ENCODE peak calls at places on chromosomes 2 and 18, in seven cellular contexts. One of them, this sample, is unnamed.

GRCh38 chr2:144333144-144333555 is 186.8 kb downstream of the ZEB2 start:
- DNase-seq in IMR-90: no peak
- DNase-seq in uterus: no peak
- DNase-seq in adrenal gland: no peak
- DNase-seq in prostate gland: no peak
- DNase-seq in suprapubic skin: no peak
- DNase-seq in A549: no peak
- DNase-seq in this sample: no peak

GRCh38 chr2:54635554-54636152 is 87.8 kb upstream of the EML6 start:
- DNase-seq in IMR-90: peak
- DNase-seq in uterus: no peak
- DNase-seq in adrenal gland: no peak
- DNase-seq in prostate gland: no peak
- DNase-seq in suprapubic skin: no peak
- DNase-seq in A549: no peak
- DNase-seq in this sample: no peak

GRCh38 chr2:227509824-227510619 is 38.1 kb downstream of the AGFG1 start:
- DNase-seq in IMR-90: peak
- DNase-seq in uterus: no peak
- DNase-seq in adrenal gland: no peak
- DNase-seq in prostate gland: peak
- DNase-seq in suprapubic skin: no peak
- DNase-seq in A549: no peak
- DNase-seq in this sample: no peak

GRCh38 chr18:25329783-25330182 is 22.2 kb downstream of the ZNF521 start:
- DNase-seq in IMR-90: no peak
- DNase-seq in uterus: no peak
- DNase-seq in adrenal gland: no peak
- DNase-seq in prostate gland: no peak
- DNase-seq in suprapubic skin: no peak
- DNase-seq in A549: no peak
- DNase-seq in this sample: no peak

GRCh38 chr18:31792580-31792911 is 31.9 kb upstream of the SLC25A52 start:
- DNase-seq in IMR-90: no peak
- DNase-seq in uterus: no peak
- DNase-seq in adrenal gland: no peak
- DNase-seq in prostate gland: no peak
- DNase-seq in suprapubic skin: no peak
- DNase-seq in A549: no peak
- DNase-seq in this sample: no peak

GRCh38 chr2:150513647-150514046 is 26.2 kb upstream of the RND3 start:
- DNase-seq in IMR-90: peak
- DNase-seq in uterus: no peak
- DNase-seq in adrenal gland: no peak
- DNase-seq in prostate gland: no peak
- DNase-seq in suprapubic skin: no peak
- DNase-seq in A549: no peak
- DNase-seq in this sample: no peak

GRCh38 chr2:101608411-101609317 is 88.8 kb upstream of the MAP4K4 start:
- DNase-seq in IMR-90: no peak
- DNase-seq in uterus: no peak
- DNase-seq in adrenal gland: no peak
- DNase-seq in prostate gland: no peak
- DNase-seq in suprapubic skin: no peak
- DNase-seq in A549: no peak
- DNase-seq in this sample: no peak

GRCh38 chr2:223221120-223221859 is 169.3 kb downstream of the KCNE4 start:
- DNase-seq in IMR-90: no peak
- DNase-seq in uterus: no peak
- DNase-seq in adrenal gland: no peak
- DNase-seq in prostate gland: no peak
- DNase-seq in suprapubic skin: no peak
- DNase-seq in A549: no peak
- DNase-seq in this sample: no peak

GRCh38 chr2:112342067-112342466 is 66.7 kb downstream of the ZC3H6 start:
- DNase-seq in IMR-90: no peak
- DNase-seq in uterus: no peak
- DNase-seq in adrenal gland: no peak
- DNase-seq in prostate gland: no peak
- DNase-seq in suprapubic skin: no peak
- DNase-seq in A549: no peak
- DNase-seq in this sample: no peak

GRCh38 chr18:52069201-52069600 is 270.8 kb upstream of the DCC start:
- DNase-seq in IMR-90: no peak
- DNase-seq in uterus: no peak
- DNase-seq in adrenal gland: no peak
- DNase-seq in prostate gland: no peak
- DNase-seq in suprapubic skin: no peak
- DNase-seq in A549: no peak
- DNase-seq in this sample: no peak

GRCh38 chr2:25539141-25539540 is 134.2 kb downstream of the DTNB start:
- DNase-seq in IMR-90: no peak
- DNase-seq in uterus: no peak
- DNase-seq in adrenal gland: no peak
- DNase-seq in prostate gland: no peak
- DNase-seq in suprapubic skin: no peak
- DNase-seq in A549: no peak
- DNase-seq in this sample: no peak

GRCh38 chr2:150572961-150573395 is 85.5 kb upstream of the RND3 start:
- DNase-seq in IMR-90: no peak
- DNase-seq in uterus: no peak
- DNase-seq in adrenal gland: no peak
- DNase-seq in prostate gland: no peak
- DNase-seq in suprapubic skin: no peak
- DNase-seq in A549: no peak
- DNase-seq in this sample: no peak

GRCh38 chr2:109402180-109402579 is 211.6 kb downstream of the SEPTIN10 start:
- DNase-seq in IMR-90: no peak
- DNase-seq in uterus: no peak
- DNase-seq in adrenal gland: no peak
- DNase-seq in prostate gland: no peak
- DNase-seq in suprapubic skin: no peak
- DNase-seq in A549: no peak
- DNase-seq in this sample: no peak

GRCh38 chr2:168961450-168962229 is 60.5 kb downstream of the G6PC2 start:
- DNase-seq in IMR-90: peak
- DNase-seq in uterus: no peak
- DNase-seq in adrenal gland: peak
- DNase-seq in prostate gland: peak
- DNase-seq in suprapubic skin: no peak
- DNase-seq in A549: peak
- DNase-seq in this sample: peak

GRCh38 chr2:10721344-10722251 is at the start of gene ATP6V1C2:
- DNase-seq in IMR-90: no peak
- DNase-seq in uterus: no peak
- DNase-seq in adrenal gland: peak
- DNase-seq in prostate gland: peak
- DNase-seq in suprapubic skin: no peak
- DNase-seq in A549: peak
- DNase-seq in this sample: no peak

GRCh38 chr2:71833855-71834554 is 313.7 kb downstream of the CYP26B1 start:
- DNase-seq in IMR-90: no peak
- DNase-seq in uterus: peak
- DNase-seq in adrenal gland: no peak
- DNase-seq in prostate gland: no peak
- DNase-seq in suprapubic skin: peak
- DNase-seq in A549: no peak
- DNase-seq in this sample: peak

GRCh38 chr2:70145851-70146739 is 44.7 kb downstream of the C2orf42 start:
- DNase-seq in IMR-90: no peak
- DNase-seq in uterus: no peak
- DNase-seq in adrenal gland: no peak
- DNase-seq in prostate gland: no peak
- DNase-seq in suprapubic skin: no peak
- DNase-seq in A549: no peak
- DNase-seq in this sample: no peak

GRCh38 chr2:54329482-54330225 is 73.6 kb upstream of the TSPYL6 start:
- DNase-seq in IMR-90: peak
- DNase-seq in uterus: no peak
- DNase-seq in adrenal gland: no peak
- DNase-seq in prostate gland: no peak
- DNase-seq in suprapubic skin: no peak
- DNase-seq in A549: peak
- DNase-seq in this sample: no peak

GRCh38 chr2:200223385-200223784 is 83.1 kb upstream of the SPATS2L start:
- DNase-seq in IMR-90: peak
- DNase-seq in uterus: no peak
- DNase-seq in adrenal gland: no peak
- DNase-seq in prostate gland: no peak
- DNase-seq in suprapubic skin: no peak
- DNase-seq in A549: no peak
- DNase-seq in this sample: no peak

GRCh38 chr18:70666936-70667335 is 378.1 kb downstream of the SOCS6 start:
- DNase-seq in IMR-90: no peak
- DNase-seq in uterus: no peak
- DNase-seq in adrenal gland: no peak
- DNase-seq in prostate gland: no peak
- DNase-seq in suprapubic skin: no peak
- DNase-seq in A549: no peak
- DNase-seq in this sample: no peak

GRCh38 chr2:177192788-177193187 is 19.8 kb upstream of the HNRNPA3 start:
- DNase-seq in IMR-90: no peak
- DNase-seq in uterus: no peak
- DNase-seq in adrenal gland: no peak
- DNase-seq in prostate gland: no peak
- DNase-seq in suprapubic skin: no peak
- DNase-seq in A549: no peak
- DNase-seq in this sample: no peak

GRCh38 chr2:177190941-177191340 is 21.7 kb upstream of the HNRNPA3 start:
- DNase-seq in IMR-90: no peak
- DNase-seq in uterus: no peak
- DNase-seq in adrenal gland: no peak
- DNase-seq in prostate gland: no peak
- DNase-seq in suprapubic skin: no peak
- DNase-seq in A549: no peak
- DNase-seq in this sample: no peak

GRCh38 chr2:177193240-177193639 is 19.4 kb upstream of the HNRNPA3 start:
- DNase-seq in IMR-90: no peak
- DNase-seq in uterus: no peak
- DNase-seq in adrenal gland: no peak
- DNase-seq in prostate gland: no peak
- DNase-seq in suprapubic skin: no peak
- DNase-seq in A549: no peak
- DNase-seq in this sample: no peak

GRCh38 chr2:177195194-177195593 is 17.4 kb upstream of the HNRNPA3 start:
- DNase-seq in IMR-90: no peak
- DNase-seq in uterus: no peak
- DNase-seq in adrenal gland: no peak
- DNase-seq in prostate gland: no peak
- DNase-seq in suprapubic skin: no peak
- DNase-seq in A549: no peak
- DNase-seq in this sample: no peak
- TF ChIP-seq CTCF in IMR-90: no peak
- TF ChIP-seq CTCF in uterus: no peak
- TF ChIP-seq CTCF in adrenal gland: no peak
- TF ChIP-seq CTCF in prostate gland: no peak
- TF ChIP-seq CTCF in suprapubic skin: no peak
- TF ChIP-seq CTCF in A549: no peak
- TF ChIP-seq CTCF in this sample: no peak

GRCh38 chr18:75227535-75227934 is 16.9 kb downstream of the TSHZ1 start:
- DNase-seq in IMR-90: no peak
- DNase-seq in uterus: no peak
- DNase-seq in adrenal gland: no peak
- DNase-seq in prostate gland: no peak
- DNase-seq in suprapubic skin: no peak
- DNase-seq in A549: no peak
- DNase-seq in this sample: no peak
- H3K4me3 ChIP-seq in IMR-90: no peak
- H3K4me3 ChIP-seq in uterus: peak
- H3K4me3 ChIP-seq in adrenal gland: no peak
- H3K4me3 ChIP-seq in prostate gland: no peak
- H3K4me3 ChIP-seq in suprapubic skin: peak
- H3K4me3 ChIP-seq in A549: no peak
- H3K4me3 ChIP-seq in this sample: no peak

DNA sequence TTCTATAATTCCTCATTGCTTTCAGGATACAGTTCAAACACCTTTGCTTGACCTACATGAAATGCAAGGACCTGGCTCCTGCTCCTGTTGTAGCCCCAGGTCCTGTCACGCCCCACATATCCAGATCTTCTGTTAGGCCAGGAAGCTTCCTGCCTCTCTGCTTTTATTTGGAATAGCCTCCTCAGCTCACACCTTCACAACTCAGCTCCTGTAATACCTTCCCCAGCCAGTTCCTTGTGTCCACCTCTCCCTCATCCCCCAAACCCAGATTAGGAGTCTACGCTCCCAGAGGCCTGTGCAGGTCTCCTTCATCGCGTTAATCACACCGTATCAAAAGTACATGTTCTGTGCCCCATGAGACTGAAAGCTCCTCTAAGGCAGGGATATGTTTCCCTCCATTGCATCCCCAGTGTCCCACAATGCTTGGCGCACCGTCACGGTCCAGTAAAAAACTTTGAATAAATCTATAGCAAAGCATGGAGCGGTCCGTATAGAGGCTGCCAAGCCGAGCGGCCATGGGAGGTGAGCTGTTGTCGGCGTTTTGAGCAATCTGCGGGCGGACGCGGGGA is 371 bp downstream of the MDH1B start:
- DNase-seq in IMR-90: peak
- DNase-seq in uterus: no peak
- DNase-seq in adrenal gland: no peak
- DNase-seq in prostate gland: no peak
- DNase-seq in suprapubic skin: no peak
- DNase-seq in A549: peak
- DNase-seq in this sample: no peak
- TF ChIP-seq POLR2A in IMR-90: no peak
- TF ChIP-seq POLR2A in uterus: no peak
- TF ChIP-seq POLR2A in adrenal gland: no peak
- TF ChIP-seq POLR2A in prostate gland: no peak
- TF ChIP-seq POLR2A in suprapubic skin: no peak
- TF ChIP-seq POLR2A in A549: no peak
- TF ChIP-seq POLR2A in this sample: no peak

DNA sequence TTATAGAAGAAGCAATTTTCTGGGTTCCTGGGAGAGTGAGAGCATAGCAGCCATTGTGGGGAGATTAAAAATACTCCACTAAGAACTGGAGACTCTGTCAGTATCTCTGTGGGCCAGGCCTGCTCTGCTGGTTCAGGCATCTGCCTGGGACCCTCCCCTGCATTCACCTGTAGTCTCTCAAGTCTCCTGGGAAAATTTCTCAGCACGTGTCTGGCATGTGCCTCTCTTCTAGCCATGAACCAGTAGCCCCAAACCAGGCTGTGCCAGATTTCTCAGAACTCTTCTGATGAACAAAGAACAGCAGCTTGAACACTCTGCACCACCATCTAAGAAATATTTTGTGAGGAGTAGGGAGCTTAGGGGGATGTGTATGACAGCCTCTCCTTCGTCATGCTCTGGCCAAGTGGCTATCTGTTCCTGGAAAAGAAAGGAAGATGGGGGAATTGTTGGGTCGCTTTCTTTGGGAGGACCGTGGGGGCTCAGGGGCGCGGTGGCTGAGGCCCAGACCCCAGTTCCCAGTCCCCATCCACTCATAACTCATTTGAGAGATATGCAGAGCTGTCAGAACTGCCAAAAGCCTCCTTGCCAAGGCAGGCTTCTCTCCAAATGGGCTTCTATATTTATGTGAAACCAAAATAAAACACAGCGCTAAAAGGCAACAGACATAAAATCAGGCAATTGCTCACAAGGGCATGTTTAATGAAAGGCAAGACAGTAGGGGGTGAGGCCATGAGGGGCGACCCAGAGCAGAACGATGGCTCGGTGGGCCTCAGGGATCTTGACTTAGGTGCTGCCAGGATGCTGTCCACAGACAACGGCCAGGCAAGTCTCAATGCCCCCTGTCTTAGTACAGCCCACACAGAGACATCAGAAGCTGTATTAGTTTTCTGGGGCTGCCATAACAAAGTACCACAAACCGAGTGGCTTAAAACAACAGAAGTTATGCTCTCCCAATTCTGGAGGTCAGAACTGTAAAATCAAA is 114.7 kb upstream of the TNP1 start:
- DNase-seq in IMR-90: no peak
- DNase-seq in uterus: peak
- DNase-seq in adrenal gland: no peak
- DNase-seq in prostate gland: no peak
- DNase-seq in suprapubic skin: no peak
- DNase-seq in A549: no peak
- DNase-seq in this sample: no peak
- TF ChIP-seq CTCF in IMR-90: no peak
- TF ChIP-seq CTCF in uterus: no peak
- TF ChIP-seq CTCF in adrenal gland: no peak
- TF ChIP-seq CTCF in prostate gland: no peak
- TF ChIP-seq CTCF in suprapubic skin: no peak
- TF ChIP-seq CTCF in A549: no peak
- TF ChIP-seq CTCF in this sample: no peak